ENCODE peak calls at places on chromosomes 6 and 20, in nine cellular contexts. One of them, this sample, is unnamed.

GRCh38 chr6:57162516-57162915 is 9.6 kb upstream of the BAG2 start:
- DNase-seq in nucleus accumbens: no peak
- DNase-seq in cardiac muscle cell: no peak
- DNase-seq in kidney: no peak
- DNase-seq in activated CD8-positive, alpha-beta memory T cell treated with anti-CD3 and anti-CD28 coated beads for 24 hours: no peak
- DNase-seq in iPS-NIHi11: no peak
- DNase-seq in left lung: no peak
- DNase-seq in NCI-H2081: no peak
- DNase-seq in effector memory CD8-positive, alpha-beta T cell: no peak
- DNase-seq in this sample: no peak

GRCh38 chr20:47468290-47469050 is 33.2 kb upstream of the NCOA3 start:
- DNase-seq in nucleus accumbens: no peak
- DNase-seq in cardiac muscle cell: no peak
- DNase-seq in kidney: no peak
- DNase-seq in activated CD8-positive, alpha-beta memory T cell treated with anti-CD3 and anti-CD28 coated beads for 24 hours: no peak
- DNase-seq in iPS-NIHi11: no peak
- DNase-seq in left lung: no peak
- DNase-seq in NCI-H2081: no peak
- DNase-seq in effector memory CD8-positive, alpha-beta T cell: no peak
- DNase-seq in this sample: no peak

GRCh38 chr6:10033223-10033829 is 381.5 kb downstream of the TFAP2A start:
- DNase-seq in nucleus accumbens: no peak
- DNase-seq in cardiac muscle cell: no peak
- DNase-seq in kidney: no peak
- DNase-seq in activated CD8-positive, alpha-beta memory T cell treated with anti-CD3 and anti-CD28 coated beads for 24 hours: no peak
- DNase-seq in iPS-NIHi11: no peak
- DNase-seq in left lung: no peak
- DNase-seq in NCI-H2081: no peak
- DNase-seq in effector memory CD8-positive, alpha-beta T cell: no peak
- DNase-seq in this sample: no peak

GRCh38 chr6:142945446-142946180 is 637 bp upstream of the HIVEP2 start:
- DNase-seq in nucleus accumbens: no peak
- DNase-seq in cardiac muscle cell: peak
- DNase-seq in kidney: peak
- DNase-seq in activated CD8-positive, alpha-beta memory T cell treated with anti-CD3 and anti-CD28 coated beads for 24 hours: peak
- DNase-seq in iPS-NIHi11: peak
- DNase-seq in left lung: peak
- DNase-seq in NCI-H2081: peak
- DNase-seq in effector memory CD8-positive, alpha-beta T cell: peak
- DNase-seq in this sample: no peak

GRCh38 chr20:59047938-59048680 is 5.5 kb upstream of the PRELID3B start:
- DNase-seq in nucleus accumbens: no peak
- DNase-seq in cardiac muscle cell: no peak
- DNase-seq in kidney: no peak
- DNase-seq in activated CD8-positive, alpha-beta memory T cell treated with anti-CD3 and anti-CD28 coated beads for 24 hours: no peak
- DNase-seq in iPS-NIHi11: no peak
- DNase-seq in left lung: peak
- DNase-seq in NCI-H2081: no peak
- DNase-seq in effector memory CD8-positive, alpha-beta T cell: no peak
- DNase-seq in this sample: no peak

GRCh38 chr20:64079273-64080012 is at the start of gene RGS19:
- DNase-seq in nucleus accumbens: no peak
- DNase-seq in cardiac muscle cell: peak
- DNase-seq in kidney: peak
- DNase-seq in activated CD8-positive, alpha-beta memory T cell treated with anti-CD3 and anti-CD28 coated beads for 24 hours: peak
- DNase-seq in iPS-NIHi11: peak
- DNase-seq in left lung: peak
- DNase-seq in NCI-H2081: peak
- DNase-seq in effector memory CD8-positive, alpha-beta T cell: peak
- DNase-seq in this sample: peak

GRCh38 chr6:119220452-119220851 is 129.1 kb downstream of the MAN1A1 start:
- DNase-seq in nucleus accumbens: no peak
- DNase-seq in cardiac muscle cell: no peak
- DNase-seq in kidney: no peak
- DNase-seq in activated CD8-positive, alpha-beta memory T cell treated with anti-CD3 and anti-CD28 coated beads for 24 hours: no peak
- DNase-seq in iPS-NIHi11: no peak
- DNase-seq in left lung: no peak
- DNase-seq in NCI-H2081: no peak
- DNase-seq in effector memory CD8-positive, alpha-beta T cell: no peak
- DNase-seq in this sample: no peak

GRCh38 chr6:52539607-52540006 is 37.3 kb downstream of the TRAM2 start:
- DNase-seq in nucleus accumbens: no peak
- DNase-seq in cardiac muscle cell: no peak
- DNase-seq in kidney: no peak
- DNase-seq in activated CD8-positive, alpha-beta memory T cell treated with anti-CD3 and anti-CD28 coated beads for 24 hours: no peak
- DNase-seq in iPS-NIHi11: no peak
- DNase-seq in left lung: no peak
- DNase-seq in NCI-H2081: no peak
- DNase-seq in effector memory CD8-positive, alpha-beta T cell: no peak
- DNase-seq in this sample: no peak

GRCh38 chr6:121616411-121616810 is 181.0 kb downstream of the GJA1 start:
- DNase-seq in nucleus accumbens: no peak
- DNase-seq in cardiac muscle cell: no peak
- DNase-seq in kidney: no peak
- DNase-seq in activated CD8-positive, alpha-beta memory T cell treated with anti-CD3 and anti-CD28 coated beads for 24 hours: no peak
- DNase-seq in iPS-NIHi11: no peak
- DNase-seq in left lung: no peak
- DNase-seq in NCI-H2081: no peak
- DNase-seq in effector memory CD8-positive, alpha-beta T cell: no peak
- DNase-seq in this sample: no peak

GRCh38 chr6:27592107-27592480 is 119.2 kb upstream of the ZNF184 start:
- DNase-seq in nucleus accumbens: no peak
- DNase-seq in cardiac muscle cell: peak
- DNase-seq in kidney: no peak
- DNase-seq in activated CD8-positive, alpha-beta memory T cell treated with anti-CD3 and anti-CD28 coated beads for 24 hours: no peak
- DNase-seq in iPS-NIHi11: peak
- DNase-seq in left lung: no peak
- DNase-seq in NCI-H2081: no peak
- DNase-seq in effector memory CD8-positive, alpha-beta T cell: no peak
- DNase-seq in this sample: no peak

GRCh38 chr20:33490023-33490933 is at the start of gene CBFA2T2:
- DNase-seq in nucleus accumbens: no peak
- DNase-seq in cardiac muscle cell: no peak
- DNase-seq in kidney: peak
- DNase-seq in activated CD8-positive, alpha-beta memory T cell treated with anti-CD3 and anti-CD28 coated beads for 24 hours: no peak
- DNase-seq in iPS-NIHi11: no peak
- DNase-seq in left lung: peak
- DNase-seq in NCI-H2081: peak
- DNase-seq in effector memory CD8-positive, alpha-beta T cell: no peak
- DNase-seq in this sample: no peak

GRCh38 chr6:25411316-25411961 is 132.3 kb downstream of the CARMIL1 start:
- DNase-seq in nucleus accumbens: no peak
- DNase-seq in cardiac muscle cell: no peak
- DNase-seq in kidney: no peak
- DNase-seq in activated CD8-positive, alpha-beta memory T cell treated with anti-CD3 and anti-CD28 coated beads for 24 hours: no peak
- DNase-seq in iPS-NIHi11: no peak
- DNase-seq in left lung: no peak
- DNase-seq in NCI-H2081: no peak
- DNase-seq in effector memory CD8-positive, alpha-beta T cell: no peak
- DNase-seq in this sample: no peak

GRCh38 chr20:8066662-8067061 is 47.1 kb upstream of the TMX4 start:
- DNase-seq in nucleus accumbens: no peak
- DNase-seq in cardiac muscle cell: no peak
- DNase-seq in kidney: no peak
- DNase-seq in activated CD8-positive, alpha-beta memory T cell treated with anti-CD3 and anti-CD28 coated beads for 24 hours: no peak
- DNase-seq in iPS-NIHi11: no peak
- DNase-seq in left lung: no peak
- DNase-seq in NCI-H2081: no peak
- DNase-seq in effector memory CD8-positive, alpha-beta T cell: no peak
- DNase-seq in this sample: no peak

GRCh38 chr6:133034509-133035206 is 206.5 kb upstream of the EYA4 start:
- DNase-seq in nucleus accumbens: no peak
- DNase-seq in cardiac muscle cell: no peak
- DNase-seq in kidney: no peak
- DNase-seq in activated CD8-positive, alpha-beta memory T cell treated with anti-CD3 and anti-CD28 coated beads for 24 hours: no peak
- DNase-seq in iPS-NIHi11: no peak
- DNase-seq in left lung: no peak
- DNase-seq in NCI-H2081: no peak
- DNase-seq in effector memory CD8-positive, alpha-beta T cell: no peak
- DNase-seq in this sample: no peak

GRCh38 chr20:48945840-48946514 is 24.5 kb downstream of the ARFGEF2 start:
- DNase-seq in nucleus accumbens: no peak
- DNase-seq in cardiac muscle cell: no peak
- DNase-seq in kidney: no peak
- DNase-seq in activated CD8-positive, alpha-beta memory T cell treated with anti-CD3 and anti-CD28 coated beads for 24 hours: no peak
- DNase-seq in iPS-NIHi11: peak
- DNase-seq in left lung: peak
- DNase-seq in NCI-H2081: no peak
- DNase-seq in effector memory CD8-positive, alpha-beta T cell: no peak
- DNase-seq in this sample: no peak

GRCh38 chr6:112331306-112331705 is 15.8 kb upstream of the RFPL4B start:
- DNase-seq in nucleus accumbens: no peak
- DNase-seq in cardiac muscle cell: no peak
- DNase-seq in kidney: no peak
- DNase-seq in activated CD8-positive, alpha-beta memory T cell treated with anti-CD3 and anti-CD28 coated beads for 24 hours: no peak
- DNase-seq in iPS-NIHi11: no peak
- DNase-seq in left lung: no peak
- DNase-seq in NCI-H2081: peak
- DNase-seq in effector memory CD8-positive, alpha-beta T cell: no peak
- DNase-seq in this sample: no peak